ENCODE peak calls at places on chromosomes 3 and 15, in seven cellular contexts. W, V, E, I, B, Y and F are unnamed samples.

GRCh38 chr3:111662907-111663306 is 67.8 kb upstream of the ZBED2 start:
- DNase-seq in I (no peak), V (no peak), B (no peak), W (no peak), E (no peak), Y (no peak), F (no peak)

GRCh38 chr3:21747376-21747775 is 3.6 kb downstream of the ZNF385D start:
- DNase-seq in V (no peak), B (peak; percentile 40), E (no peak), W (no peak), I (no peak), Y (peak; percentile 42), F (no peak)

GRCh38 chr3:39506863-39507262 is 39.4 kb downstream of the MOBP start:
- DNase-seq in V (no peak), B (no peak), Y (no peak), W (no peak), E (no peak), I (no peak), F (no peak)

GRCh38 chr15:99983894-99984293 is 250.7 kb upstream of the LYSMD4 start:
- DNase-seq in I (no peak), W (no peak), Y (no peak), V (peak; percentile 25), B (no peak), E (no peak), F (peak; percentile 52)

GRCh38 chr3:37198996-37199395 is 24.6 kb upstream of the LRRFIP2 start:
- DNase-seq in V (no peak), W (no peak), E (no peak), I (no peak), Y (peak; percentile 76), B (peak; percentile 29), F (no peak)

GRCh38 chr15:101025896-101026631 is 106.9 kb downstream of the LRRK1 start:
- DNase-seq in B (no peak), W (no peak), I (no peak), V (no peak), E (no peak), Y (no peak), F (no peak)

GRCh38 chr3:113678773-113679172 is 17.7 kb downstream of the USF3 start:
- DNase-seq in I (no peak), B (no peak), E (no peak), V (no peak), Y (no peak), W (no peak), F (no peak)

GRCh38 chr15:95025924-95026728 is 794.8 kb downstream of the MCTP2 start:
- DNase-seq in I (peak; percentile 83), W (peak; percentile 67), Y (peak; percentile 76), B (peak; percentile 69), E (peak; percentile 13), V (peak; percentile 56), F (peak; percentile 79)

GRCh38 chr15:31325432-31325975 is 1.1 kb upstream of the KLF13 start:
- DNase-seq in W (peak; percentile 40), V (peak; percentile 92), B (peak; percentile 4), E (no peak), Y (peak; percentile 58), I (peak; percentile 76), F (peak; percentile 60)

GRCh38 chr15:31463521-31464102 is 137.0 kb downstream of the KLF13 start:
- DNase-seq in W (no peak), E (no peak), Y (no peak), V (no peak), I (no peak), B (no peak), F (no peak)

GRCh38 chr15:100788731-100789105 is 90.9 kb upstream of the ALDH1A3 start:
- DNase-seq in V (no peak), E (no peak), I (no peak), W (no peak), Y (no peak), B (no peak), F (no peak)

GRCh38 chr3:37673391-37673790 is 188.3 kb upstream of the CTDSPL start:
- DNase-seq in I (peak; percentile 22), B (no peak), E (no peak), Y (no peak), V (no peak), W (no peak), F (no peak)

GRCh38 chr3:151816091-151816604 is 2.2 kb downstream of the AADAC start:
- DNase-seq in I (no peak), E (no peak), W (no peak), V (peak; percentile 71), Y (peak; percentile 85), B (peak; percentile 87), F (peak; percentile 7)

GRCh38 chr3:47841786-47842349 is 38.9 kb downstream of the DHX30 start:
- DNase-seq in B (no peak), V (no peak), I (no peak), Y (no peak), W (no peak), E (no peak), F (peak; percentile 79)

GRCh38 chr15:34799825-34800168 is 4.4 kb upstream of the ACTC1 start:
- DNase-seq in E (no peak), W (no peak), V (peak; percentile 15), I (no peak), Y (no peak), B (no peak), F (no peak)

GRCh38 chr3:98027084-98027445 is 8.1 kb downstream of the GABRR3 start:
- DNase-seq in I (no peak), E (no peak), W (no peak), V (no peak), B (no peak), Y (no peak), F (no peak)

GRCh38 chr3:107992976-107993684 is 97.7 kb downstream of the CD47 start:
- DNase-seq in V (peak; percentile 35), E (no peak), W (no peak), B (peak; percentile 94), Y (peak; percentile 91), I (peak; percentile 83), F (no peak)

GRCh38 chr3:111668912-111669488 is 73.9 kb upstream of the ZBED2 start:
- DNase-seq in B (peak; percentile 81), E (peak; percentile 47), W (peak; percentile 58), I (peak; percentile 81), V (peak; percentile 74), Y (peak; percentile 87), F (peak; percentile 84)

GRCh38 chr15:89138999-89139612 is 50.9 kb downstream of the ABHD2 start:
- DNase-seq in W (no peak), Y (peak; percentile 32), I (no peak), B (peak; percentile 27), V (no peak), E (no peak), F (no peak)

GRCh38 chr3:195450731-195451229 is 8.0 kb upstream of the ACAP2 start:
- DNase-seq in B (no peak), Y (peak; percentile 63), V (peak; percentile 50), I (no peak), E (no peak), W (peak; percentile 36), F (no peak)

GRCh38 chr3:143045639-143046038 is 44.3 kb downstream of the U2SURP start:
- DNase-seq in B (no peak), I (no peak), V (no peak), E (no peak), W (no peak), Y (no peak), F (no peak)

GRCh38 chr3:69542265-69543079 is 156.6 kb upstream of the FRMD4B start:
- DNase-seq in W (no peak), I (no peak), B (no peak), V (peak; percentile 35), E (no peak), Y (peak; percentile 4), F (peak; percentile 78)

GRCh38 chr15:95291878-95292472 is 1038.5 kb upstream of the NR2F2 start:
- DNase-seq in W (peak; percentile 43), Y (peak; percentile 57), B (peak; percentile 68), V (peak; percentile 67), E (peak; percentile 48), I (peak; percentile 74), F (peak; percentile 79)

GRCh38 chr15:48358681-48359152 is 27.5 kb downstream of the DUT start:
- DNase-seq in B (peak; percentile 33), W (no peak), V (no peak), E (no peak), Y (peak; percentile 47), I (no peak), F (no peak)

GRCh38 chr15:40070608-40071218 is 31.7 kb upstream of the SRP14 start:
- DNase-seq in E (no peak), W (no peak), V (no peak), B (no peak), Y (no peak), I (no peak), F (no peak)

GRCh38 chr3:161559177-161559998 is 62.8 kb downstream of the OTOL1 start:
- DNase-seq in I (peak; percentile 80), E (peak; percentile 39), Y (peak; percentile 71), W (peak; percentile 70), B (peak; percentile 75), V (peak; percentile 70), F (peak; percentile 73)

GRCh38 chr3:25885544-25885943 is 95.7 kb downstream of the OXSM start:
- DNase-seq in V (peak; percentile 59), Y (no peak), I (no peak), B (peak; percentile 68), E (no peak), W (no peak), F (no peak)

GRCh38 chr3:52190294-52190841 is 7.6 kb upstream of the ALAS1 start:
- DNase-seq in V (no peak), E (no peak), I (no peak), W (no peak), Y (peak; percentile 62), B (no peak), F (no peak)
- H2AFZ ChIP-seq in V (no peak overlapping the region), E (no peak overlapping the region), I (no peak overlapping the region), W (no peak overlapping the region), Y (no peak overlapping the region), B (no peak overlapping the region), F (peak overlapping the region; percentile 14)

GRCh38 chr15:80609512-80609946 is 85.6 kb upstream of the ABHD17C start:
- DNase-seq in I (no peak), Y (peak; percentile 14), B (peak; percentile 9), V (no peak), E (no peak), W (no peak), F (no peak)
- H3K9me2 ChIP-seq in I (no peaks in the 10 kb centered on the region), Y (no peaks in the 10 kb centered on the region), B (no peaks in the 10 kb centered on the region), V (no peaks in the 10 kb centered on the region), E (no peaks in the 10 kb centered on the region), W (no peaks in the 10 kb centered on the region), F (peaks cover 19% of the 10 kb centered on the region)

DNA sequence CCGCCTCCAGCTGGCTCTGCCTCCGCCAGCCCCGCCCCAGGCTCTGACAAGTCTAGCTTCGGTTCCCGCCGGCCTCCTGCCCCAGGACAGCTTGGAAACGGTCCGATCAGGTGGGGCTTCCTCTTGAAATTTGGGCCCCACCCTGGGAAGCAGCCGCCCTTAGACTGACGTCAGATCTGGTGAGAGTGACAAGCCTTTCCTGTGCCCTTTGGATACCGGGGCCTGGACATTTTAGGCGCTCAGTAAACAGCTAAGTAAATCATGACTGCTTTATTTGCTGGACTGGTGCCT is 378 bp upstream of the HYAL3 start:
- DNase-seq in W (no peak), I (no peak), V (no peak), Y (no peak), B (no peak), E (no peak), F (no peak)
- H2AFZ ChIP-seq in W (peak overlapping the region; percentile 87), I (peak overlapping the region; percentile 40), V (peak overlapping the region; percentile 23), Y (peak overlapping the region; percentile 75), B (peak overlapping the region; percentile 57), E (no peak overlapping the region), F (peak overlapping the region; percentile 44)

DNA sequence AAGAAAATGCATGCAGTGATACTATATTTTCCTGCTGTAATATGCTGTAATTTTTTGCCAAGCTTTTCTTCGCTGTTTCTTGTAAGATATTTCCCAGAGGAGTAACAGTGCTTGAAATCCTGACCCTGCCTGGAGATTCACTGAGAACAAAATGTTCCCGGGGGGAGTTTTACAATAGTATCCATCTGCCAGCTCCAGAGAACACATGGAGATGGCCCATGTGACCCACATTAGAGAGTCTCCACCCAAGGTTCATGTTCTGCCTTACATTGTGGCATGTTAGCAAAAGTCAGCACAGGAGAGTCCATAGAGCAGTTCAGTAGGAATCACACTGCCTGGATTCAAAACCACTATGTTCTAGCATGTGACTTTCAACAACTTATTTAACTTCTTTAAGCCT is 42.4 kb downstream of the TRIM42 start:
- DNase-seq in W (no peak), V (peak; percentile 48), I (no peak), E (no peak), Y (no peak), B (no peak), F (no peak)
- H3K9me2 ChIP-seq in W (no peaks in the 10 kb centered on the region), V (no peaks in the 10 kb centered on the region), I (no peaks in the 10 kb centered on the region), E (no peaks in the 10 kb centered on the region), Y (no peaks in the 10 kb centered on the region), B (no peaks in the 10 kb centered on the region), F (peaks cover 24% of the 10 kb centered on the region)